ENCODE peak calls at places on chromosomes 3 and 15, in ten cellular contexts. One of them, this sample, is unnamed.

GRCh38 chr3:134606033-134607025 is 44.5 kb downstream of the KY start:
- DNase-seq in neural crest cell: no peak
- DNase-seq in ovary: no peak
- DNase-seq in glutamatergic neuron: no peak
- DNase-seq in H9: no peak
- DNase-seq in breast epithelium: no peak
- DNase-seq in adrenal gland: no peak
- DNase-seq in brain microvascular endothelial cell: no peak
- DNase-seq in HL-60: peak
- DNase-seq in GM06990: no peak
- DNase-seq in this sample: no peak

GRCh38 chr3:188947983-188948657 is 223.7 kb upstream of the TPRG1 start:
- DNase-seq in neural crest cell: no peak
- DNase-seq in ovary: peak
- DNase-seq in glutamatergic neuron: peak
- DNase-seq in H9: peak
- DNase-seq in breast epithelium: peak
- DNase-seq in adrenal gland: peak
- DNase-seq in brain microvascular endothelial cell: peak
- DNase-seq in HL-60: no peak
- DNase-seq in GM06990: no peak
- DNase-seq in this sample: peak

GRCh38 chr15:29924750-29925149 is 102.5 kb upstream of the TJP1 start:
- DNase-seq in neural crest cell: no peak
- DNase-seq in ovary: no peak
- DNase-seq in glutamatergic neuron: no peak
- DNase-seq in H9: peak
- DNase-seq in breast epithelium: no peak
- DNase-seq in adrenal gland: no peak
- DNase-seq in brain microvascular endothelial cell: peak
- DNase-seq in HL-60: no peak
- DNase-seq in GM06990: no peak
- DNase-seq in this sample: peak

GRCh38 chr15:34342737-34343575 is at the start of the genes NOP10 and NUTM1:
- DNase-seq in neural crest cell: peak
- DNase-seq in ovary: peak
- DNase-seq in glutamatergic neuron: peak
- DNase-seq in H9: peak
- DNase-seq in breast epithelium: peak
- DNase-seq in adrenal gland: peak
- DNase-seq in brain microvascular endothelial cell: peak
- DNase-seq in HL-60: peak
- DNase-seq in GM06990: peak
- DNase-seq in this sample: peak

GRCh38 chr3:33722626-33723370 is 4.7 kb upstream of the CLASP2 start:
- DNase-seq in neural crest cell: no peak
- DNase-seq in ovary: no peak
- DNase-seq in glutamatergic neuron: no peak
- DNase-seq in H9: no peak
- DNase-seq in breast epithelium: no peak
- DNase-seq in adrenal gland: no peak
- DNase-seq in brain microvascular endothelial cell: no peak
- DNase-seq in HL-60: no peak
- DNase-seq in GM06990: no peak
- DNase-seq in this sample: no peak

GRCh38 chr3:113018461-113019181 is 27.8 kb downstream of the GTPBP8 start:
- DNase-seq in neural crest cell: no peak
- DNase-seq in ovary: no peak
- DNase-seq in glutamatergic neuron: no peak
- DNase-seq in H9: no peak
- DNase-seq in breast epithelium: no peak
- DNase-seq in adrenal gland: no peak
- DNase-seq in brain microvascular endothelial cell: peak
- DNase-seq in HL-60: no peak
- DNase-seq in GM06990: no peak
- DNase-seq in this sample: no peak

GRCh38 chr3:51434746-51435323 is 43.8 kb downstream of the RBM15B start:
- DNase-seq in neural crest cell: peak
- DNase-seq in ovary: no peak
- DNase-seq in glutamatergic neuron: peak
- DNase-seq in H9: peak
- DNase-seq in breast epithelium: no peak
- DNase-seq in adrenal gland: peak
- DNase-seq in brain microvascular endothelial cell: peak
- DNase-seq in HL-60: peak
- DNase-seq in GM06990: no peak
- DNase-seq in this sample: peak

GRCh38 chr3:8742921-8743605 is 9.5 kb downstream of the CAV3 start:
- DNase-seq in neural crest cell: no peak
- DNase-seq in ovary: no peak
- DNase-seq in glutamatergic neuron: no peak
- DNase-seq in H9: no peak
- DNase-seq in breast epithelium: peak
- DNase-seq in adrenal gland: no peak
- DNase-seq in brain microvascular endothelial cell: no peak
- DNase-seq in HL-60: no peak
- DNase-seq in GM06990: no peak
- DNase-seq in this sample: no peak

DNA sequence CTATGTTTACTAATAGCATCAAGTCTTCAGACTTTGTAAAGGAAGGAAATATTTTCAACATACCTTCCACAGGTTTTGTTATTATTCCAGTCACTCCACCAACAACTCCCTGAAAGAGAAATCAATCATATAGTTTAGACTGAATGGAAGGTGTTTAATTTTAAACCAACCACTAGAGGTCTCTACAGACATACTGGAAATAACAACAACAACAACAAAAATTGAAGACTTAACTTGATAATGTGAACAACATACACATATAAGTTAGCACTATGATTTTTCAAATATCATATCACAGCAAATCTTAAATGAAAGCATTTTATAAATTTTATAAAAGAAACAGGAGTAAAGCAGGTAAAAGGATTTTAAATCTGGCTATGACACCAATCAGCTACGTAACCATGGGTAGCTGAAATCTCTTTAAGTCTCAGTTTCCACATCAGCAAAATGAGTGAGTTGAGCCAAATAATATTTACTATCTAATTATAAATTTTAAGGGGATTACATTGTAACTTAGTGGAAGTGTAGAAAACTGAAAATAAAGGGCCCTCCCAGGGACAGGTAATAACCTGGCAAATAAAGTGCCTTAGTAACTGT is 188.2 kb downstream of the VPS13C start:
- DNase-seq in neural crest cell: no peak
- DNase-seq in ovary: no peak
- DNase-seq in glutamatergic neuron: no peak
- DNase-seq in H9: no peak
- DNase-seq in breast epithelium: no peak
- DNase-seq in adrenal gland: no peak
- DNase-seq in brain microvascular endothelial cell: no peak
- DNase-seq in HL-60: no peak
- DNase-seq in GM06990: no peak
- DNase-seq in this sample: no peak
- TF ChIP-seq CTCF in neural crest cell: peak
- TF ChIP-seq CTCF in ovary: no peak
- TF ChIP-seq CTCF in glutamatergic neuron: peak
- TF ChIP-seq CTCF in H9: peak
- TF ChIP-seq CTCF in breast epithelium: peak
- TF ChIP-seq CTCF in adrenal gland: peak
- TF ChIP-seq CTCF in brain microvascular endothelial cell: peak
- TF ChIP-seq CTCF in HL-60: peak
- TF ChIP-seq CTCF in GM06990: peak
- TF ChIP-seq CTCF in this sample: peak

GRCh38 chr15:91270747-91271146 is 170.7 kb downstream of the SV2B start:
- DNase-seq in neural crest cell: no peak
- DNase-seq in ovary: no peak
- DNase-seq in glutamatergic neuron: no peak
- DNase-seq in H9: no peak
- DNase-seq in breast epithelium: no peak
- DNase-seq in adrenal gland: no peak
- DNase-seq in brain microvascular endothelial cell: no peak
- DNase-seq in HL-60: no peak
- DNase-seq in GM06990: no peak
- DNase-seq in this sample: no peak

GRCh38 chr15:91271565-91272153 is 171.6 kb downstream of the SV2B start:
- DNase-seq in neural crest cell: peak
- DNase-seq in ovary: peak
- DNase-seq in glutamatergic neuron: peak
- DNase-seq in H9: peak
- DNase-seq in breast epithelium: peak
- DNase-seq in adrenal gland: peak
- DNase-seq in brain microvascular endothelial cell: peak
- DNase-seq in HL-60: no peak
- DNase-seq in GM06990: no peak
- DNase-seq in this sample: peak

GRCh38 chr15:91264651-91265351 is 164.7 kb downstream of the SV2B start:
- DNase-seq in neural crest cell: no peak
- DNase-seq in ovary: no peak
- DNase-seq in glutamatergic neuron: no peak
- DNase-seq in H9: no peak
- DNase-seq in breast epithelium: no peak
- DNase-seq in adrenal gland: no peak
- DNase-seq in brain microvascular endothelial cell: no peak
- DNase-seq in HL-60: no peak
- DNase-seq in GM06990: no peak
- DNase-seq in this sample: no peak

GRCh38 chr15:91265431-91265940 is 165.4 kb downstream of the SV2B start:
- DNase-seq in neural crest cell: no peak
- DNase-seq in ovary: no peak
- DNase-seq in glutamatergic neuron: no peak
- DNase-seq in H9: no peak
- DNase-seq in breast epithelium: no peak
- DNase-seq in adrenal gland: no peak
- DNase-seq in brain microvascular endothelial cell: no peak
- DNase-seq in HL-60: no peak
- DNase-seq in GM06990: no peak
- DNase-seq in this sample: no peak

DNA sequence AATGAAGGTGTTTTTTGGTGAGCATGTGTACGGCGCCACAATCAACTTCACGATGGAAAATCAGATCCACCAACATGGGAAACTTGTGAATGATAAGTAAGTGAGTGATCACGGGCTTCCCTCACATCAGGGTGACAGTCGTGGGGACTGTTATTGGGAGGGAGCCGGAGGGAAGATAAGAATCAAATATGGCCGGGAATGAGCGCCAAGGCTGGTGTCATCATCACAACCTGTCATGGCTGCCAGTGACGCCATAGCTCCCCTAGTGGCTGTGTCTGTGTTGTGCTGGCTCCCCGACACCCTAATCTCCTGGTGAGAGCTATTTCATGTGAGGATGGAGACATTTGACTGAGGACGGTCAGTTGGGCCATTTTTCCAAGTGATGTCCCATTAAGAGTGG is 168.5 kb downstream of the SV2B start:
- DNase-seq in neural crest cell: no peak
- DNase-seq in ovary: no peak
- DNase-seq in glutamatergic neuron: peak
- DNase-seq in H9: peak
- DNase-seq in breast epithelium: no peak
- DNase-seq in adrenal gland: no peak
- DNase-seq in brain microvascular endothelial cell: no peak
- DNase-seq in HL-60: no peak
- DNase-seq in GM06990: no peak
- DNase-seq in this sample: no peak
- TF ChIP-seq CTCF in neural crest cell: peak
- TF ChIP-seq CTCF in ovary: no peak
- TF ChIP-seq CTCF in glutamatergic neuron: peak
- TF ChIP-seq CTCF in H9: peak
- TF ChIP-seq CTCF in breast epithelium: no peak
- TF ChIP-seq CTCF in adrenal gland: no peak
- TF ChIP-seq CTCF in brain microvascular endothelial cell: peak
- TF ChIP-seq CTCF in HL-60: peak
- TF ChIP-seq CTCF in GM06990: peak
- TF ChIP-seq CTCF in this sample: peak

GRCh38 chr3:66106788-66107187 is 68.1 kb upstream of the MAGI1 start:
- DNase-seq in neural crest cell: no peak
- DNase-seq in ovary: no peak
- DNase-seq in glutamatergic neuron: no peak
- DNase-seq in H9: no peak
- DNase-seq in breast epithelium: no peak
- DNase-seq in adrenal gland: no peak
- DNase-seq in brain microvascular endothelial cell: no peak
- DNase-seq in HL-60: no peak
- DNase-seq in GM06990: no peak
- DNase-seq in this sample: no peak

GRCh38 chr3:66104535-66104934 is 65.8 kb upstream of the MAGI1 start:
- DNase-seq in neural crest cell: no peak
- DNase-seq in ovary: no peak
- DNase-seq in glutamatergic neuron: no peak
- DNase-seq in H9: no peak
- DNase-seq in breast epithelium: no peak
- DNase-seq in adrenal gland: no peak
- DNase-seq in brain microvascular endothelial cell: no peak
- DNase-seq in HL-60: no peak
- DNase-seq in GM06990: no peak
- DNase-seq in this sample: no peak

GRCh38 chr3:66113542-66113941 is 74.8 kb upstream of the MAGI1 start:
- DNase-seq in neural crest cell: no peak
- DNase-seq in ovary: no peak
- DNase-seq in glutamatergic neuron: no peak
- DNase-seq in H9: no peak
- DNase-seq in breast epithelium: no peak
- DNase-seq in adrenal gland: no peak
- DNase-seq in brain microvascular endothelial cell: no peak
- DNase-seq in HL-60: no peak
- DNase-seq in GM06990: no peak
- DNase-seq in this sample: no peak

GRCh38 chr3:66110840-66111239 is 72.1 kb upstream of the MAGI1 start:
- DNase-seq in neural crest cell: no peak
- DNase-seq in ovary: no peak
- DNase-seq in glutamatergic neuron: no peak
- DNase-seq in H9: peak
- DNase-seq in breast epithelium: no peak
- DNase-seq in adrenal gland: no peak
- DNase-seq in brain microvascular endothelial cell: peak
- DNase-seq in HL-60: no peak
- DNase-seq in GM06990: no peak
- DNase-seq in this sample: no peak

GRCh38 chr3:66107855-66108254 is 69.1 kb upstream of the MAGI1 start:
- DNase-seq in neural crest cell: no peak
- DNase-seq in ovary: no peak
- DNase-seq in glutamatergic neuron: no peak
- DNase-seq in H9: no peak
- DNase-seq in breast epithelium: peak
- DNase-seq in adrenal gland: no peak
- DNase-seq in brain microvascular endothelial cell: peak
- DNase-seq in HL-60: no peak
- DNase-seq in GM06990: no peak
- DNase-seq in this sample: no peak
- TF ChIP-seq CTCF in neural crest cell: no peak
- TF ChIP-seq CTCF in ovary: no peak
- TF ChIP-seq CTCF in glutamatergic neuron: no peak
- TF ChIP-seq CTCF in H9: no peak
- TF ChIP-seq CTCF in breast epithelium: no peak
- TF ChIP-seq CTCF in adrenal gland: no peak
- TF ChIP-seq CTCF in brain microvascular endothelial cell: no peak
- TF ChIP-seq CTCF in HL-60: no peak
- TF ChIP-seq CTCF in GM06990: no peak
- TF ChIP-seq CTCF in this sample: no peak

DNA sequence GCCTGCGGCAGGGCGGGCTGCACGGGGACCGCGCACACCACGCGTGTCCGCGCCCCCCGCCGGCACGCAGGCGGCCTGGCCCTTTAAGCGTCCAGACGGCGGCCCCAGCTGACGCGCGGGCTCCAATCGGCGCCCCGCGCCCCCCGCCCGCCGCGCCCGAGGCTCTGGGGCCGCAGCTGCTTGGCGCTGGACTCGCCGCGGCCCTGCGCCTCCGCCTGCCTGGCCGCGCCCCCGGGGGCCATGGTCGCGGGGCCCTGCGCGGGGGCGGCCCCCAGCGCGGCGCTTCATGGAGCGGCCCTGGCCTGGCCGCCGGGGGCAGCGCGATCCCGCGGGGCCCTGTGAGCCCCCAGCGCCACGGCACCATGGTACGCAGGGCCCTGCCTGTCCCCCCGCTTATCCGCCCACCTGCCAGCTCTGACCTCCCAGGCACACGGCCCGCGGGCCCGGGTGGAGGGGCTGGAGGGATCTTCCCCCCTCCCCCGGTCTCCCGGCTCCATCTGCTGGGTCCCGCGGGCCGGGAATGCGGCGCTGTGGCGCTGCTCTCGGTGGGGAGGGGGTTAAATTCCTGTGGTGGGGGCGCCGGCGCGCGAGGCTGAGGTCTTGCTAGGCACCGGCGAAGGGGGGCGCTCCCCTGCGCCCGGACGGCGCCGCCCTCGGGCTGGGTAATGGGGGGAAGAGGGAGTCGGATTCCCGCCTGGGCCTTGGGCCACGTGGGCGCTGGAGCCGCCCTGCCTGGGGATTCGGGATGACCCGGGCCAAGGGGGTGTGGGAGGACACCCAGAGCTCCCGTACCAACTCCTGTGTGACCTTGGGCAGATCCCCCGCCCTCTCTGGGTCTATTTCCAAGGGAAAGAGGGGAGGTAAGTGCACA is 1.1 kb downstream of the ZBTB47 start:
- DNase-seq in neural crest cell: peak
- DNase-seq in ovary: peak
- DNase-seq in glutamatergic neuron: peak
- DNase-seq in H9: peak
- DNase-seq in breast epithelium: no peak
- DNase-seq in adrenal gland: peak
- DNase-seq in brain microvascular endothelial cell: no peak
- DNase-seq in HL-60: no peak
- DNase-seq in GM06990: no peak
- DNase-seq in this sample: peak
- TF ChIP-seq CTCF in neural crest cell: no peak
- TF ChIP-seq CTCF in ovary: no peak
- TF ChIP-seq CTCF in glutamatergic neuron: no peak
- TF ChIP-seq CTCF in H9: peak
- TF ChIP-seq CTCF in breast epithelium: no peak
- TF ChIP-seq CTCF in adrenal gland: no peak
- TF ChIP-seq CTCF in brain microvascular endothelial cell: no peak
- TF ChIP-seq CTCF in HL-60: no peak
- TF ChIP-seq CTCF in GM06990: no peak
- TF ChIP-seq CTCF in this sample: no peak

This sample was measured in nephron progenitor cell.